ENCODE peak calls at places on chromosomes 16 and 17, in nine cellular contexts. W is posterior vena cava; V is pulmonary artery endothelial cell; T is GM18507; A is GM12878; R is anterior cingulate cortex; D is activated CD4-positive, alpha-beta memory T cell treated with anti-CD3 and anti-CD28 coated beads, Interleukin-2, amount 10 ng/mL, durations not matched to agents 7 days and 5 days; U is non-pigmented ciliary epithelial cell; N is CD8-positive, alpha-beta memory T cell. Z is an unnamed sample.

GRCh38 chr17:75011788-75012319 is 616 bp upstream of the MRPL58 start:
- DNase-seq in D (no peak), U (peak), N (no peak), W (no peak), A (no peak), T (no peak), R (peak), V (no peak), Z (peak)

GRCh38 chr16:66147338-66147737 is 219.2 kb upstream of the CDH5 start:
- DNase-seq in V (no peak), A (no peak), W (no peak), R (peak), T (no peak), U (no peak), N (no peak), D (no peak), Z (no peak)

GRCh38 chr17:44084131-44084538 is 13.6 kb downstream of the G6PC3 start:
- DNase-seq in R (no peak), U (no peak), V (no peak), D (peak), T (no peak), W (no peak), N (no peak), A (no peak), Z (peak)

GRCh38 chr16:57544129-57544653 is 1.7 kb downstream of the ADGRG5 start:
- DNase-seq in N (no peak), D (peak), V (no peak), U (no peak), R (no peak), A (peak), T (peak), W (peak), Z (no peak)

GRCh38 chr17:13560935-13561334 is 40.8 kb downstream of the HS3ST3A1 start:
- DNase-seq in N (no peak), R (no peak), V (no peak), T (no peak), D (no peak), U (no peak), W (no peak), A (no peak), Z (no peak)

GRCh38 chr17:73663614-73664013 is 19.4 kb upstream of the SDK2 start:
- DNase-seq in T (no peak), D (no peak), W (no peak), V (no peak), N (no peak), A (no peak), R (no peak), U (no peak), Z (peak)

GRCh38 chr17:80119271-80119791 is 17.9 kb downstream of the GAA start:
- DNase-seq in N (no peak), A (no peak), U (no peak), D (no peak), T (no peak), R (no peak), W (peak), V (no peak), Z (no peak)

GRCh38 chr17:75024686-75025397 is 12.4 kb downstream of the MRPL58 start:
- DNase-seq in U (no peak), N (no peak), V (no peak), R (no peak), W (no peak), D (peak), T (no peak), A (no peak), Z (no peak)

GRCh38 chr16:36336-36984 is 16.9 kb downstream of the POLR3K start:
- DNase-seq in R (no peak), V (no peak), A (no peak), D (no peak), N (no peak), T (no peak), U (no peak), W (peak), Z (no peak)

GRCh38 chr16:58792188-58792587 is 58.1 kb upstream of the GOT2 start:
- DNase-seq in D (no peak), A (no peak), W (no peak), T (no peak), V (no peak), U (no peak), R (no peak), N (no peak), Z (no peak)

GRCh38 chr16:69131167-69131748 is 1.1 kb downstream of the CHTF8 start:
- DNase-seq in R (no peak), D (no peak), T (no peak), W (peak), A (no peak), V (no peak), U (no peak), N (no peak), Z (no peak)

GRCh38 chr17:82372591-82373452 is 1.3 kb downstream of the UTS2R start:
- DNase-seq in U (no peak), D (no peak), R (no peak), A (no peak), W (no peak), T (no peak), V (no peak), N (no peak), Z (no peak)

GRCh38 chr16:4261557-4262172 is 11.2 kb downstream of the TFAP4 start:
- DNase-seq in T (no peak), V (no peak), N (no peak), R (no peak), U (no peak), D (peak), A (no peak), W (no peak), Z (no peak)

GRCh38 chr16:19701091-19701490 is 16.9 kb downstream of the KNOP1 start:
- DNase-seq in V (no peak), R (no peak), W (no peak), U (no peak), T (no peak), N (no peak), D (no peak), A (no peak), Z (no peak)

GRCh38 chr17:4733073-4733531 is 1.9 kb downstream of the MED11 start:
- DNase-seq in W (no peak), A (no peak), R (no peak), U (no peak), D (no peak), T (no peak), V (no peak), N (no peak), Z (no peak)

GRCh38 chr17:28416703-28417311 is 10.8 kb upstream of the SLC46A1 start:
- DNase-seq in D (peak), U (peak), N (peak), W (no peak), T (peak), A (no peak), V (peak), R (peak), Z (peak)

GRCh38 chr16:66728117-66728787 is 23.2 kb downstream of the DYNC1LI2 start:
- DNase-seq in R (no peak), N (no peak), V (peak), A (no peak), D (no peak), W (no peak), U (no peak), T (no peak), Z (peak)

GRCh38 chr16:26594666-26595065 is 472.1 kb upstream of the C16orf82 start:
- DNase-seq in T (no peak), D (no peak), R (no peak), N (no peak), W (no peak), A (no peak), U (no peak), V (no peak), Z (no peak)

GRCh38 chr17:75823257-75824041 is 20.8 kb downstream of the UNC13D start:
- DNase-seq in U (no peak), V (no peak), N (no peak), A (no peak), R (no peak), T (no peak), D (no peak), W (peak), Z (no peak)

GRCh38 chr17:66123163-66123562 is 68.8 kb downstream of the CEP112 start:
- DNase-seq in T (no peak), N (no peak), A (no peak), V (no peak), W (no peak), R (no peak), D (no peak), U (peak), Z (no peak)

GRCh38 chr16:23124315-23124714 is 24.9 kb downstream of the USP31 start:
- DNase-seq in R (no peak), W (no peak), U (peak), T (no peak), N (no peak), A (no peak), D (no peak), V (peak), Z (no peak)

GRCh38 chr17:79811036-79811887 is 14.4 kb upstream of the CBX8 start:
- DNase-seq in A (no peak), D (peak), W (no peak), V (no peak), U (no peak), T (no peak), N (no peak), R (no peak), Z (peak)

GRCh38 chr17:44112284-44113280 is 10.9 kb downstream of the HDAC5 start:
- DNase-seq in N (no peak), V (no peak), T (no peak), D (no peak), R (no peak), W (no peak), U (no peak), A (no peak), Z (no peak)

GRCh38 chr17:37392024-37392590 is 14.5 kb downstream of the ACACA start:
- DNase-seq in D (no peak), U (peak), V (no peak), A (no peak), N (no peak), T (no peak), W (no peak), R (no peak), Z (no peak)

GRCh38 chr16:426906-427249 is 1.4 kb downstream of the RAB11FIP3 start:
- DNase-seq in D (no peak), W (no peak), A (no peak), V (no peak), N (no peak), U (no peak), T (no peak), R (peak), Z (no peak)

GRCh38 chr17:76586741-76587487 is 1.3 kb upstream of the ST6GALNAC2 start:
- DNase-seq in N (no peak), D (no peak), R (no peak), A (no peak), W (peak), V (no peak), U (no peak), T (no peak), Z (peak)

GRCh38 chr16:66618588-66618987 is 14.1 kb downstream of the CMTM3 start:
- DNase-seq in R (no peak), N (no peak), T (no peak), D (no peak), U (peak), V (peak), W (peak), A (no peak), Z (no peak)

GRCh38 chr16:31868701-31869167 is 4.9 kb upstream of the ZNF267 start:
- DNase-seq in D (peak), N (peak), U (no peak), A (no peak), W (peak), T (peak), R (peak), V (peak), Z (peak)

GRCh38 chr17:60333628-60334031 is 58.3 kb downstream of the USP32 start:
- DNase-seq in T (no peak), W (no peak), N (no peak), V (no peak), D (no peak), R (no peak), U (no peak), A (no peak), Z (no peak)

GRCh38 chr16:29912087-29912486 is 11.8 kb downstream of the ASPHD1 start:
- DNase-seq in V (no peak), W (no peak), D (no peak), U (no peak), N (no peak), T (no peak), R (no peak), A (no peak), Z (no peak)

GRCh38 chr17:73748521-73748920 is 104.3 kb upstream of the SDK2 start:
- DNase-seq in U (no peak), V (no peak), W (no peak), A (no peak), T (no peak), D (no peak), N (no peak), R (no peak), Z (peak)

GRCh38 chr16:82379601-82380000 is 209.6 kb upstream of the MPHOSPH6 start:
- DNase-seq in A (no peak), U (no peak), D (no peak), W (no peak), N (no peak), V (no peak), R (no peak), T (no peak), Z (peak)

GRCh38 chr17:8918811-8919210 is 46.7 kb downstream of the PIK3R5 start:
- DNase-seq in N (no peak), A (no peak), D (no peak), U (peak), V (no peak), R (no peak), W (no peak), T (no peak), Z (no peak)

GRCh38 chr17:2749058-2749783 is at the start of gene CCDC92B:
- DNase-seq in D (no peak), V (no peak), A (no peak), R (peak), W (no peak), U (no peak), T (no peak), N (no peak), Z (peak)

GRCh38 chr16:75206749-75207451 is at the start of gene CTRB2:
- DNase-seq in V (no peak), U (no peak), T (no peak), R (no peak), W (peak), D (no peak), N (no peak), A (no peak), Z (no peak)

GRCh38 chr17:19507673-19508326 is 25.9 kb upstream of the SLC47A1 start:
- DNase-seq in N (peak), V (peak), U (peak), R (peak), T (peak), A (peak), W (peak), D (peak), Z (peak)

Z was measured in NCI-H1436.